ENCODE peak calls at places on chromosomes 5 and 9, in four cellular contexts. V is GM12878, J is A549, Y is HepG2. F is an unnamed sample.

GRCh38 chr9:87711857-87712800 is 13.8 kb upstream of the CTSL start:
- DNase-seq in V (no peak), J (peak; percentile 24), Y (peak; percentile 27), F (no peak)

GRCh38 chr9:124708633-124709032 is 62.5 kb downstream of the NR6A1 start:
- DNase-seq in V (no peak), J (no peak), Y (peak; percentile 49), F (no peak)

GRCh38 chr9:124764774-124765438 is 6.2 kb downstream of the NR6A1 start:
- DNase-seq in V (no peak), J (peak; percentile 50), Y (peak; percentile 32), F (peak; percentile 52)

GRCh38 chr5:170225326-170226137 is 7.3 kb upstream of the C5orf58 start:
- DNase-seq in V (peak; percentile 4), J (peak; percentile 68), Y (peak; percentile 23), F (peak; percentile 75)

GRCh38 chr5:56301041-56301440 is 67.9 kb upstream of the ANKRD55 start:
- DNase-seq in V (no peak), J (no peak), Y (no peak), F (no peak)

GRCh38 chr5:157528036-157528632 is 47.4 kb downstream of the ADAM19 start:
- DNase-seq in V (no peak), J (no peak), Y (no peak), F (no peak)

GRCh38 chr5:87298687-87299362 is 31.1 kb downstream of the RASA1 start:
- DNase-seq in V (no peak), J (no peak), Y (no peak), F (peak; percentile 59)

GRCh38 chr9:91285729-91286353 is 75.9 kb downstream of the AUH start:
- DNase-seq in V (no peak), J (no peak), Y (no peak), F (no peak)

GRCh38 chr9:88534456-88535225 is at the start of gene NXNL2:
- DNase-seq in V (no peak), J (peak; percentile 74), Y (no peak), F (peak; percentile 63)

GRCh38 chr5:133365326-133365725 is 247.0 kb downstream of the FSTL4 start:
- DNase-seq in V (no peak), J (no peak), Y (no peak), F (no peak)

GRCh38 chr5:162268694-162269481 is 201.3 kb downstream of the GABRG2 start:
- DNase-seq in V (no peak), J (no peak), Y (no peak), F (peak; percentile 85)

GRCh38 chr9:10268500-10269485 is 344.0 kb downstream of the PTPRD start:
- DNase-seq in V (no peak), J (no peak), Y (peak; percentile 5), F (peak; percentile 71)

GRCh38 chr9:101117091-101117490 is 88.6 kb downstream of the PLPPR1 start:
- DNase-seq in V (no peak), J (no peak), Y (no peak), F (no peak)

GRCh38 chr9:114478459-114478858 is 26.8 kb downstream of the WHRN start:
- DNase-seq in V (no peak), J (no peak), Y (no peak), F (no peak)

GRCh38 chr9:120107138-120107537 is 472.8 kb downstream of the CDK5RAP2 start:
- DNase-seq in V (no peak), J (no peak), Y (no peak), F (no peak)

GRCh38 chr5:135174315-135175096 is 140.5 kb upstream of the PITX1 start:
- DNase-seq in V (no peak), J (no peak), Y (no peak), F (peak; percentile 30)

GRCh38 chr9:106675780-106676179 is 187.2 kb upstream of the ZNF462 start:
- DNase-seq in V (no peak), J (no peak), Y (no peak), F (no peak)

GRCh38 chr9:90451804-90452203 is 190.8 kb downstream of the DIRAS2 start:
- DNase-seq in V (no peak), J (no peak), Y (no peak), F (no peak)

GRCh38 chr5:134503937-134504437 is 21.5 kb upstream of the JADE2 start:
- DNase-seq in V (no peak), J (no peak), Y (peak; percentile 15), F (no peak)

GRCh38 chr9:86767373-86767772 is 179.9 kb downstream of the GAS1 start:
- DNase-seq in V (no peak), J (no peak), Y (no peak), F (no peak)

GRCh38 chr9:136443687-136444086 is 4.0 kb upstream of the INPP5E start:
- DNase-seq in V (no peak), J (no peak), Y (no peak), F (no peak)

GRCh38 chr9:1443450-1443849 is 393.3 kb downstream of the DMRT2 start:
- DNase-seq in V (no peak), J (no peak), Y (no peak), F (no peak)

GRCh38 chr9:114110180-114110579 is 11.1 kb upstream of the KIF12 start:
- DNase-seq in V (no peak), J (peak; percentile 35), Y (peak; percentile 65), F (no peak)

GRCh38 chr5:1161108-1161831 is 40.1 kb upstream of the SLC6A19 start:
- DNase-seq in V (no peak), J (no peak), Y (peak; percentile 94), F (no peak)

GRCh38 chr5:10705736-10706135 is 55.3 kb downstream of the DAP start:
- DNase-seq in V (no peak), J (no peak), Y (no peak), F (no peak)

GRCh38 chr9:128689820-128690683 is 1.0 kb downstream of the SET start:
- DNase-seq in V (no peak), J (peak; percentile 56), Y (no peak), F (peak; percentile 66)

GRCh38 chr5:1018596-1018995 is 10.0 kb downstream of the NKD2 start:
- DNase-seq in V (no peak), J (no peak), Y (no peak), F (no peak)

GRCh38 chr5:66174338-66174737 is 30.2 kb downstream of the SREK1 start:
- DNase-seq in V (no peak), J (no peak), Y (peak; percentile 3), F (peak; percentile 22)

GRCh38 chr5:43315262-43315661 is 2.0 kb upstream of the HMGCS1 start:
- DNase-seq in V (no peak), J (peak; percentile 39), Y (no peak), F (no peak)

GRCh38 chr9:99561435-99562262 is 260.0 kb upstream of the NR4A3 start:
- DNase-seq in V (no peak), J (no peak), Y (no peak), F (no peak)

GRCh38 chr9:37410969-37411785 is 11.3 kb upstream of the GRHPR start:
- DNase-seq in V (no peak), J (no peak), Y (peak; percentile 56), F (no peak)

GRCh38 chr5:175627037-175627436 is 30.8 kb upstream of the HRH2 start:
- DNase-seq in V (no peak), J (no peak), Y (no peak), F (no peak)

GRCh38 chr5:149314571-149315111 is 30.7 kb upstream of the GRPEL2 start:
- DNase-seq in V (no peak), J (no peak), Y (no peak), F (no peak)

GRCh38 chr5:52989025-52989780 is at the start of gene ITGA2:
- DNase-seq in V (no peak), J (peak; percentile 72), Y (peak; percentile 74), F (peak; percentile 9)

GRCh38 chr5:150497989-150498317 is 10.0 kb upstream of the NDST1 start:
- DNase-seq in V (no peak), J (no peak), Y (no peak), F (no peak)

GRCh38 chr5:150499437-150499956 is 8.4 kb upstream of the NDST1 start:
- DNase-seq in V (no peak), J (no peak), Y (no peak), F (no peak)

GRCh38 chr5:150498971-150499370 is 9.0 kb upstream of the NDST1 start:
- DNase-seq in V (no peak), J (no peak), Y (no peak), F (no peak)

GRCh38 chr5:150497274-150497988 is 10.5 kb upstream of the NDST1 start:
- DNase-seq in V (no peak), J (peak; percentile 99), Y (no peak), F (no peak)

GRCh38 chr5:150498501-150498900 is 9.4 kb upstream of the NDST1 start:
- DNase-seq in V (no peak), J (no peak), Y (no peak), F (no peak)
- H3K4me3 ChIP-seq in V (no peak overlapping the region), J (peak overlapping the region; percentile 29), Y (no peak overlapping the region), F (no peak overlapping the region)

DNA sequence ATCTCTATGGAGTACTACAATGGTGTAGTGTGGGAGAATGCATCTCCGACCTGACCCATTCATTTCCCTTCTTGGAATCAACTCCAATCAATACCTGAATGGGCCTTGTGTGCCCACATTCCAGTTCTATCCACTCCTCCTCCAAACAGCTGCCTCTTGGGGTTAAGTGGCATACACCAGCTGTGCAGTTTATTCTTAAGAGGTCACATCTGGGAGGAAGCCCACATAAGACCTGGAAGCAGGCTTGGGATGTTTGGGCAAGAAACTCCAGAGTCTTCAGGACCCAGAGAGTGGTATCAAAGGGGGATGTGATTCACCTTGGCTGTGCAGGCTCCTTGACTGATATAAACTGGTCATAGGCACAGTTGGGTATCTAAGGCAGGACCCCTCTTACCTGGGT is 46.0 kb downstream of the ACTBL2 start:
- DNase-seq in V (no peak), J (no peak), Y (no peak), F (no peak)
- TF ChIP-seq POLR2A in V (no peak), J (no peak), Y (no peak), F (no peak)

DNA sequence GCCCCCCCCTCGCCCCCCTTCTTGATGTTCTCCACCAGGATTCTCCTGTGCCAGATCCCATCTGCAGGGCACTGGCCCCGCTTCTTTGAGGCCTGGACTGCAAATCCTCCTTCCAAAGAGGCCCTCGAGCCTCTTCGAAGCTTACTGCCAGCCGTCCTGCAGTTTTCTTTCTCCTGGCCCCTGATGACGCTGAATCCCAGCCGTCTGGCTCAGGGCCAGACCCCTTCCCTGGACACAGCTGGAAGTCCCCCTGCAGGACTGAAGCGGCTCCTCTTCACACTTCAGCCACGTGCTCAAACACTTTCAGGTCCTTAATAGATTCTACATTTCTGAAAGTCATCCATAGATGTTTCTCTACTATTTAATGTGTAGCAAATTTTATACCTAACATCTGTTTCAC is 121.5 kb downstream of the EHMT1 start:
- DNase-seq in V (no peak), J (no peak), Y (no peak), F (no peak)
- TF ChIP-seq MYC in V (no peak), J (no peak), Y (no peak), F (no peak)

GRCh38 chr9:84031534-84031933 is 50.9 kb downstream of the RMI1 start:
- DNase-seq in V (no peak), J (no peak), Y (no peak), F (no peak)
- H3K4me3 ChIP-seq in V (no peak overlapping the region), J (no peak overlapping the region), Y (no peak overlapping the region), F (no peak overlapping the region)

F was measured in NB4.